ENCODE peak calls at places on chromosomes 4 and X, in seven cellular contexts. One of them, this sample, is unnamed.

GRCh38 chr4:20416800-20417199 is 165.1 kb downstream of the SLIT2 start:
- DNase-seq in NCI-H226: no peak
- DNase-seq in fibroblast of the aortic adventitia: no peak
- DNase-seq in right lobe of liver: no peak
- DNase-seq in H7: no peak
- DNase-seq in stimulated activated CD4-positive, alpha-beta T cell treated with anti-CD3 and anti-CD28 coated beads, Interleukin-4, amount 100 ng/mL, for 48 hours: no peak
- DNase-seq in activated CD8-positive, alpha-beta memory T cell treated with anti-CD3 and anti-CD28 coated beads for 4 hours: no peak
- DNase-seq in this sample: no peak

GRCh38 chr4:48778431-48779094 is 1.5 kb downstream of the FRYL start:
- DNase-seq in NCI-H226: peak
- DNase-seq in fibroblast of the aortic adventitia: peak
- DNase-seq in right lobe of liver: no peak
- DNase-seq in H7: no peak
- DNase-seq in stimulated activated CD4-positive, alpha-beta T cell treated with anti-CD3 and anti-CD28 coated beads, Interleukin-4, amount 100 ng/mL, for 48 hours: no peak
- DNase-seq in activated CD8-positive, alpha-beta memory T cell treated with anti-CD3 and anti-CD28 coated beads for 4 hours: no peak
- DNase-seq in this sample: peak

GRCh38 chr4:77358315-77358928 is 201.4 kb downstream of the CCNG2 start:
- DNase-seq in NCI-H226: no peak
- DNase-seq in fibroblast of the aortic adventitia: peak
- DNase-seq in right lobe of liver: no peak
- DNase-seq in H7: peak
- DNase-seq in stimulated activated CD4-positive, alpha-beta T cell treated with anti-CD3 and anti-CD28 coated beads, Interleukin-4, amount 100 ng/mL, for 48 hours: no peak
- DNase-seq in activated CD8-positive, alpha-beta memory T cell treated with anti-CD3 and anti-CD28 coated beads for 4 hours: no peak
- DNase-seq in this sample: peak

GRCh38 chr4:182264139-182264752 is 21.0 kb downstream of the TENM3 start:
- DNase-seq in NCI-H226: no peak
- DNase-seq in fibroblast of the aortic adventitia: no peak
- DNase-seq in right lobe of liver: no peak
- DNase-seq in H7: no peak
- DNase-seq in stimulated activated CD4-positive, alpha-beta T cell treated with anti-CD3 and anti-CD28 coated beads, Interleukin-4, amount 100 ng/mL, for 48 hours: no peak
- DNase-seq in activated CD8-positive, alpha-beta memory T cell treated with anti-CD3 and anti-CD28 coated beads for 4 hours: no peak
- DNase-seq in this sample: peak

GRCh38 chr4:38099908-38100407 is 139.8 kb downstream of the PTTG2 start:
- DNase-seq in NCI-H226: peak
- DNase-seq in fibroblast of the aortic adventitia: peak
- DNase-seq in right lobe of liver: no peak
- DNase-seq in H7: no peak
- DNase-seq in stimulated activated CD4-positive, alpha-beta T cell treated with anti-CD3 and anti-CD28 coated beads, Interleukin-4, amount 100 ng/mL, for 48 hours: no peak
- DNase-seq in activated CD8-positive, alpha-beta memory T cell treated with anti-CD3 and anti-CD28 coated beads for 4 hours: no peak
- DNase-seq in this sample: peak

GRCh38 chr4:169116270-169116901 is 106.3 kb upstream of the CBR4 start:
- DNase-seq in NCI-H226: no peak
- DNase-seq in fibroblast of the aortic adventitia: peak
- DNase-seq in right lobe of liver: no peak
- DNase-seq in H7: no peak
- DNase-seq in stimulated activated CD4-positive, alpha-beta T cell treated with anti-CD3 and anti-CD28 coated beads, Interleukin-4, amount 100 ng/mL, for 48 hours: no peak
- DNase-seq in activated CD8-positive, alpha-beta memory T cell treated with anti-CD3 and anti-CD28 coated beads for 4 hours: no peak
- DNase-seq in this sample: no peak

GRCh38 chrX:134161162-134161561 is 75.8 kb upstream of the CCDC160 start:
- DNase-seq in NCI-H226: no peak
- DNase-seq in fibroblast of the aortic adventitia: no peak
- DNase-seq in right lobe of liver: no peak
- DNase-seq in H7: no peak
- DNase-seq in stimulated activated CD4-positive, alpha-beta T cell treated with anti-CD3 and anti-CD28 coated beads, Interleukin-4, amount 100 ng/mL, for 48 hours: no peak
- DNase-seq in activated CD8-positive, alpha-beta memory T cell treated with anti-CD3 and anti-CD28 coated beads for 4 hours: no peak
- DNase-seq in this sample: no peak

GRCh38 chr4:74376888-74377483 is 12.0 kb downstream of the EREG start:
- DNase-seq in NCI-H226: peak
- DNase-seq in fibroblast of the aortic adventitia: peak
- DNase-seq in right lobe of liver: no peak
- DNase-seq in H7: peak
- DNase-seq in stimulated activated CD4-positive, alpha-beta T cell treated with anti-CD3 and anti-CD28 coated beads, Interleukin-4, amount 100 ng/mL, for 48 hours: no peak
- DNase-seq in activated CD8-positive, alpha-beta memory T cell treated with anti-CD3 and anti-CD28 coated beads for 4 hours: no peak
- DNase-seq in this sample: peak

GRCh38 chr4:171538601-171539100 is 274.6 kb upstream of the GALNTL6 start:
- DNase-seq in NCI-H226: no peak
- DNase-seq in fibroblast of the aortic adventitia: no peak
- DNase-seq in right lobe of liver: no peak
- DNase-seq in H7: no peak
- DNase-seq in stimulated activated CD4-positive, alpha-beta T cell treated with anti-CD3 and anti-CD28 coated beads, Interleukin-4, amount 100 ng/mL, for 48 hours: no peak
- DNase-seq in activated CD8-positive, alpha-beta memory T cell treated with anti-CD3 and anti-CD28 coated beads for 4 hours: no peak
- DNase-seq in this sample: no peak

GRCh38 chr4:15066140-15066539 is 63.9 kb downstream of the CPEB2 start:
- DNase-seq in NCI-H226: no peak
- DNase-seq in fibroblast of the aortic adventitia: no peak
- DNase-seq in right lobe of liver: no peak
- DNase-seq in H7: no peak
- DNase-seq in stimulated activated CD4-positive, alpha-beta T cell treated with anti-CD3 and anti-CD28 coated beads, Interleukin-4, amount 100 ng/mL, for 48 hours: no peak
- DNase-seq in activated CD8-positive, alpha-beta memory T cell treated with anti-CD3 and anti-CD28 coated beads for 4 hours: no peak
- DNase-seq in this sample: no peak

GRCh38 chrX:65994519-65995501 is 45.1 kb downstream of the VSIG4 start:
- DNase-seq in NCI-H226: no peak
- DNase-seq in fibroblast of the aortic adventitia: peak
- DNase-seq in right lobe of liver: no peak
- DNase-seq in H7: no peak
- DNase-seq in stimulated activated CD4-positive, alpha-beta T cell treated with anti-CD3 and anti-CD28 coated beads, Interleukin-4, amount 100 ng/mL, for 48 hours: no peak
- DNase-seq in activated CD8-positive, alpha-beta memory T cell treated with anti-CD3 and anti-CD28 coated beads for 4 hours: no peak
- DNase-seq in this sample: no peak

GRCh38 chrX:47272013-47272408 is 39.2 kb downstream of the USP11 start:
- DNase-seq in NCI-H226: no peak
- DNase-seq in fibroblast of the aortic adventitia: no peak
- DNase-seq in right lobe of liver: no peak
- DNase-seq in H7: no peak
- DNase-seq in stimulated activated CD4-positive, alpha-beta T cell treated with anti-CD3 and anti-CD28 coated beads, Interleukin-4, amount 100 ng/mL, for 48 hours: no peak
- DNase-seq in activated CD8-positive, alpha-beta memory T cell treated with anti-CD3 and anti-CD28 coated beads for 4 hours: no peak
- DNase-seq in this sample: no peak

GRCh38 chr4:35793045-35793722 is 451.1 kb downstream of the ARAP2 start:
- DNase-seq in NCI-H226: peak
- DNase-seq in fibroblast of the aortic adventitia: no peak
- DNase-seq in right lobe of liver: no peak
- DNase-seq in H7: no peak
- DNase-seq in stimulated activated CD4-positive, alpha-beta T cell treated with anti-CD3 and anti-CD28 coated beads, Interleukin-4, amount 100 ng/mL, for 48 hours: no peak
- DNase-seq in activated CD8-positive, alpha-beta memory T cell treated with anti-CD3 and anti-CD28 coated beads for 4 hours: no peak
- DNase-seq in this sample: no peak

GRCh38 chrX:38857736-38858432 is 56.6 kb downstream of the MID1IP1 start:
- DNase-seq in NCI-H226: no peak
- DNase-seq in fibroblast of the aortic adventitia: no peak
- DNase-seq in right lobe of liver: no peak
- DNase-seq in H7: no peak
- DNase-seq in stimulated activated CD4-positive, alpha-beta T cell treated with anti-CD3 and anti-CD28 coated beads, Interleukin-4, amount 100 ng/mL, for 48 hours: no peak
- DNase-seq in activated CD8-positive, alpha-beta memory T cell treated with anti-CD3 and anti-CD28 coated beads for 4 hours: no peak
- DNase-seq in this sample: no peak

GRCh38 chr4:7307391-7308099 is 115.2 kb downstream of the SORCS2 start:
- DNase-seq in NCI-H226: no peak
- DNase-seq in fibroblast of the aortic adventitia: no peak
- DNase-seq in right lobe of liver: no peak
- DNase-seq in H7: no peak
- DNase-seq in stimulated activated CD4-positive, alpha-beta T cell treated with anti-CD3 and anti-CD28 coated beads, Interleukin-4, amount 100 ng/mL, for 48 hours: no peak
- DNase-seq in activated CD8-positive, alpha-beta memory T cell treated with anti-CD3 and anti-CD28 coated beads for 4 hours: no peak
- DNase-seq in this sample: no peak

GRCh38 chr4:38189445-38189844 is 229.2 kb downstream of the PTTG2 start:
- DNase-seq in NCI-H226: peak
- DNase-seq in fibroblast of the aortic adventitia: peak
- DNase-seq in right lobe of liver: no peak
- DNase-seq in H7: no peak
- DNase-seq in stimulated activated CD4-positive, alpha-beta T cell treated with anti-CD3 and anti-CD28 coated beads, Interleukin-4, amount 100 ng/mL, for 48 hours: peak
- DNase-seq in activated CD8-positive, alpha-beta memory T cell treated with anti-CD3 and anti-CD28 coated beads for 4 hours: no peak
- DNase-seq in this sample: peak

GRCh38 chrX:55908685-55909212 is 191.2 kb downstream of the RRAGB start:
- DNase-seq in NCI-H226: no peak
- DNase-seq in fibroblast of the aortic adventitia: no peak
- DNase-seq in right lobe of liver: no peak
- DNase-seq in H7: peak
- DNase-seq in stimulated activated CD4-positive, alpha-beta T cell treated with anti-CD3 and anti-CD28 coated beads, Interleukin-4, amount 100 ng/mL, for 48 hours: peak
- DNase-seq in activated CD8-positive, alpha-beta memory T cell treated with anti-CD3 and anti-CD28 coated beads for 4 hours: no peak
- DNase-seq in this sample: no peak

GRCh38 chr4:89876548-89876947 is 18.1 kb upstream of the MMRN1 start:
- DNase-seq in NCI-H226: no peak
- DNase-seq in fibroblast of the aortic adventitia: no peak
- DNase-seq in right lobe of liver: no peak
- DNase-seq in H7: no peak
- DNase-seq in stimulated activated CD4-positive, alpha-beta T cell treated with anti-CD3 and anti-CD28 coated beads, Interleukin-4, amount 100 ng/mL, for 48 hours: no peak
- DNase-seq in activated CD8-positive, alpha-beta memory T cell treated with anti-CD3 and anti-CD28 coated beads for 4 hours: no peak
- DNase-seq in this sample: no peak

GRCh38 chrX:53223955-53224859 is 800 bp downstream of the KDM5C start:
- DNase-seq in NCI-H226: peak
- DNase-seq in fibroblast of the aortic adventitia: peak
- DNase-seq in right lobe of liver: peak
- DNase-seq in H7: peak
- DNase-seq in stimulated activated CD4-positive, alpha-beta T cell treated with anti-CD3 and anti-CD28 coated beads, Interleukin-4, amount 100 ng/mL, for 48 hours: no peak
- DNase-seq in activated CD8-positive, alpha-beta memory T cell treated with anti-CD3 and anti-CD28 coated beads for 4 hours: no peak
- DNase-seq in this sample: peak

GRCh38 chr4:70544279-70544870 is 26.0 kb downstream of the AMTN start:
- DNase-seq in NCI-H226: no peak
- DNase-seq in fibroblast of the aortic adventitia: peak
- DNase-seq in right lobe of liver: no peak
- DNase-seq in H7: peak
- DNase-seq in stimulated activated CD4-positive, alpha-beta T cell treated with anti-CD3 and anti-CD28 coated beads, Interleukin-4, amount 100 ng/mL, for 48 hours: no peak
- DNase-seq in activated CD8-positive, alpha-beta memory T cell treated with anti-CD3 and anti-CD28 coated beads for 4 hours: no peak
- DNase-seq in this sample: peak

GRCh38 chr4:90007494-90008167 is 113.0 kb downstream of the MMRN1 start:
- DNase-seq in NCI-H226: no peak
- DNase-seq in fibroblast of the aortic adventitia: no peak
- DNase-seq in right lobe of liver: no peak
- DNase-seq in H7: no peak
- DNase-seq in stimulated activated CD4-positive, alpha-beta T cell treated with anti-CD3 and anti-CD28 coated beads, Interleukin-4, amount 100 ng/mL, for 48 hours: no peak
- DNase-seq in activated CD8-positive, alpha-beta memory T cell treated with anti-CD3 and anti-CD28 coated beads for 4 hours: no peak
- DNase-seq in this sample: no peak

GRCh38 chr4:73070072-73070385 is 513 bp upstream of the COX18 start:
- DNase-seq in NCI-H226: no peak
- DNase-seq in fibroblast of the aortic adventitia: no peak
- DNase-seq in right lobe of liver: no peak
- DNase-seq in H7: no peak
- DNase-seq in stimulated activated CD4-positive, alpha-beta T cell treated with anti-CD3 and anti-CD28 coated beads, Interleukin-4, amount 100 ng/mL, for 48 hours: no peak
- DNase-seq in activated CD8-positive, alpha-beta memory T cell treated with anti-CD3 and anti-CD28 coated beads for 4 hours: no peak
- DNase-seq in this sample: no peak

GRCh38 chrX:115330498-115331138 is 41.1 kb downstream of the LUZP4 start:
- DNase-seq in NCI-H226: peak
- DNase-seq in fibroblast of the aortic adventitia: peak
- DNase-seq in right lobe of liver: no peak
- DNase-seq in H7: peak
- DNase-seq in stimulated activated CD4-positive, alpha-beta T cell treated with anti-CD3 and anti-CD28 coated beads, Interleukin-4, amount 100 ng/mL, for 48 hours: peak
- DNase-seq in activated CD8-positive, alpha-beta memory T cell treated with anti-CD3 and anti-CD28 coated beads for 4 hours: no peak
- DNase-seq in this sample: peak

GRCh38 chrX:68829594-68830485 is 1.0 kb downstream of the EFNB1 start:
- DNase-seq in NCI-H226: no peak
- DNase-seq in fibroblast of the aortic adventitia: peak
- DNase-seq in right lobe of liver: no peak
- DNase-seq in H7: peak
- DNase-seq in stimulated activated CD4-positive, alpha-beta T cell treated with anti-CD3 and anti-CD28 coated beads, Interleukin-4, amount 100 ng/mL, for 48 hours: no peak
- DNase-seq in activated CD8-positive, alpha-beta memory T cell treated with anti-CD3 and anti-CD28 coated beads for 4 hours: no peak
- DNase-seq in this sample: peak

GRCh38 chr4:110622841-110623709 is at the start of gene PITX2:
- DNase-seq in NCI-H226: peak
- DNase-seq in fibroblast of the aortic adventitia: peak
- DNase-seq in right lobe of liver: peak
- DNase-seq in H7: peak
- DNase-seq in stimulated activated CD4-positive, alpha-beta T cell treated with anti-CD3 and anti-CD28 coated beads, Interleukin-4, amount 100 ng/mL, for 48 hours: peak
- DNase-seq in activated CD8-positive, alpha-beta memory T cell treated with anti-CD3 and anti-CD28 coated beads for 4 hours: no peak
- DNase-seq in this sample: peak

GRCh38 chr4:184309241-184310170 is 91.8 kb upstream of the ENPP6 start:
- DNase-seq in NCI-H226: no peak
- DNase-seq in fibroblast of the aortic adventitia: no peak
- DNase-seq in right lobe of liver: no peak
- DNase-seq in H7: no peak
- DNase-seq in stimulated activated CD4-positive, alpha-beta T cell treated with anti-CD3 and anti-CD28 coated beads, Interleukin-4, amount 100 ng/mL, for 48 hours: peak
- DNase-seq in activated CD8-positive, alpha-beta memory T cell treated with anti-CD3 and anti-CD28 coated beads for 4 hours: no peak
- DNase-seq in this sample: no peak

GRCh38 chr4:8305851-8306361 is 36.4 kb downstream of the HTRA3 start:
- DNase-seq in NCI-H226: no peak
- DNase-seq in fibroblast of the aortic adventitia: no peak
- DNase-seq in right lobe of liver: no peak
- DNase-seq in H7: peak
- DNase-seq in stimulated activated CD4-positive, alpha-beta T cell treated with anti-CD3 and anti-CD28 coated beads, Interleukin-4, amount 100 ng/mL, for 48 hours: no peak
- DNase-seq in activated CD8-positive, alpha-beta memory T cell treated with anti-CD3 and anti-CD28 coated beads for 4 hours: no peak
- DNase-seq in this sample: no peak

GRCh38 chr4:73864365-73864764 is 4.8 kb upstream of the CXCL1 start:
- DNase-seq in NCI-H226: no peak
- DNase-seq in fibroblast of the aortic adventitia: no peak
- DNase-seq in right lobe of liver: peak
- DNase-seq in H7: peak
- DNase-seq in stimulated activated CD4-positive, alpha-beta T cell treated with anti-CD3 and anti-CD28 coated beads, Interleukin-4, amount 100 ng/mL, for 48 hours: no peak
- DNase-seq in activated CD8-positive, alpha-beta memory T cell treated with anti-CD3 and anti-CD28 coated beads for 4 hours: no peak
- DNase-seq in this sample: no peak

This sample was measured in fibroblast of villous mesenchyme.